ENCODE peak calls at places on chromosomes 5 and 9, in six cellular contexts. Y, Q, O, C, E and J are unnamed samples.

GRCh38 chr9:123217148-123217585 is 51.2 kb downstream of the STRBP start:
- DNase-seq in Q (no peak), E (no peak), Y (no peak), O (no peak), C (no peak), J (no peak)

GRCh38 chr9:134949681-134950403 is 32.1 kb upstream of the FCN1 start:
- DNase-seq in C (no peak), Q (no peak), E (no peak), Y (no peak), O (no peak), J (no peak)

GRCh38 chr5:169229342-169229892 is 71.5 kb downstream of the SLIT3 start:
- DNase-seq in C (no peak), Y (no peak), Q (no peak), E (no peak), O (no peak), J (no peak)

GRCh38 chr9:114804504-114804903 is 1.3 kb downstream of the TNFSF15 start:
- DNase-seq in C (no peak), O (no peak), E (peak), Y (no peak), Q (no peak), J (no peak)

GRCh38 chr5:60886158-60886557 is 42.1 kb upstream of the ELOVL7 start:
- DNase-seq in O (no peak), Y (no peak), E (peak), C (no peak), Q (no peak), J (no peak)

GRCh38 chr5:29001666-29002065 is 1963.3 kb upstream of the CDH9 start:
- DNase-seq in C (no peak), E (no peak), Q (no peak), O (no peak), Y (no peak), J (no peak)

GRCh38 chr5:72377920-72378635 is 57.9 kb downstream of the PTCD2 start:
- DNase-seq in E (no peak), O (no peak), Q (no peak), Y (no peak), C (no peak), J (no peak)

GRCh38 chr9:95977366-95977765 is 101.9 kb downstream of the ERCC6L2 start:
- DNase-seq in Q (no peak), Y (no peak), E (no peak), O (no peak), C (no peak), J (no peak)

GRCh38 chr5:159061186-159061796 is 38.4 kb downstream of the EBF1 start:
- DNase-seq in O (peak), C (peak), Q (no peak), E (no peak), Y (no peak), J (no peak)

GRCh38 chr5:21806943-21807342 is 1046.2 kb downstream of the CDH12 start:
- DNase-seq in Y (no peak), C (no peak), Q (no peak), O (no peak), E (no peak), J (no peak)

GRCh38 chr5:14204011-14204670 is 61.0 kb downstream of the TRIO start:
- DNase-seq in O (no peak), E (no peak), Q (no peak), C (no peak), Y (no peak), J (no peak)

GRCh38 chr5:66186108-66186507 is 42.0 kb downstream of the SREK1 start:
- DNase-seq in O (no peak), Y (no peak), Q (no peak), C (no peak), E (no peak), J (no peak)

GRCh38 chr9:130212543-130213297 is 40.5 kb downstream of the NCS1 start:
- DNase-seq in Y (no peak), O (no peak), Q (no peak), E (no peak), C (no peak), J (no peak)

GRCh38 chr5:56321236-56321881 is 88.2 kb upstream of the ANKRD55 start:
- DNase-seq in Y (no peak), O (no peak), C (no peak), E (no peak), Q (no peak), J (no peak)

GRCh38 chr5:5318426-5319205 is 103.9 kb upstream of the ICE1 start:
- DNase-seq in C (no peak), E (no peak), Y (no peak), Q (no peak), O (peak), J (no peak)

GRCh38 chr9:14349818-14350333 is 35.9 kb upstream of the NFIB start:
- DNase-seq in C (no peak), Y (no peak), O (no peak), E (no peak), Q (no peak), J (no peak)

GRCh38 chr9:128928624-128929023 is 7.8 kb downstream of the PHYHD1 start:
- DNase-seq in E (no peak), O (no peak), Q (no peak), C (no peak), Y (no peak), J (no peak)

GRCh38 chr9:128923493-128923883 is 2.7 kb downstream of the PHYHD1 start:
- DNase-seq in E (no peak), Y (no peak), C (no peak), Q (no peak), O (no peak), J (no peak)

GRCh38 chr9:128921881-128922763 is 1.3 kb downstream of the PHYHD1 start:
- DNase-seq in E (peak), O (no peak), Y (no peak), Q (peak), C (peak), J (no peak)

GRCh38 chr9:128929560-128929959 is 8.8 kb downstream of the PHYHD1 start:
- DNase-seq in E (no peak), O (no peak), C (no peak), Q (no peak), Y (no peak), J (no peak)

DNA sequence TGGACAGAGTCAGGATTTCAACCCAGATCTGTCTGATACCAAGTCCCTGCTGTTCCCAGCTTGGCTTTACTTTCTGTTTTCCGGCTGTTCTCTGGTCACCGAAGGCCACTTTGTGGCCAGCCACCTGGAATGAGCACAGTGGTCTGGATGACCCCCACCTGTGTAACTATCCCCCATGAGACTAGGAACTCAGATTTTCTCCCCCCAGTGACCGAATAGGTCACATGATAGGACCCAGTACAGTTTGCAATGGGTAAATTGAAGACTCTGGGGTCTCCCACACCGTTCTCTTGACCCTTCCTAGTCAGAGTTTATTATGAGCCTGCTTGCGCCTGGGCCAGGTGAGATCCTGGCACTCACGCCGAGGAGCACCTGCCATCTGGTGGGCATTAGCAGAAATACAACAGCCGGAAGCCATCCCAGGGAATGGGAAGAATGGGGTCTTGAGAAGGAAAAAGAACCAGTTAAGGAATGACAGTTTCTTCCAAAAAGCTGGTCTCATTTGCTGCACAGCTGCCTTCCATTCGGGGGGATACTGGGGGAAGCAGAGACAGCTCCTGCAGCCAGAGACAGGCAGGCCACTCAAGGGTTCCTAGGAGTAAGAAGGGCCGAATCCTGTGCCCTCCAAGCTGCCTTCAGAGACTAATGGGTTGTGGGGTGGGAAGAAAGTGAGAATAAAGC is 7.1 kb downstream of the PHYHD1 start:
- DNase-seq in Y (peak), O (peak), E (no peak), Q (peak), C (peak), J (no peak)
- TF ChIP-seq GABPA in Y (no peak), O (no peak), E (no peak), Q (no peak), C (no peak), J (no peak)

GRCh38 chr5:78791416-78792100 is 143.0 kb upstream of the LHFPL2 start:
- DNase-seq in E (no peak), Q (no peak), Y (no peak), C (no peak), O (no peak), J (no peak)
- TF ChIP-seq GABPA in E (no peak), Q (no peak), Y (no peak), C (no peak), O (no peak), J (no peak)

GRCh38 chr5:15499528-15500325 is at the start of gene FBXL7:
- DNase-seq in Y (no peak), Q (peak), O (peak), C (no peak), E (peak), J (no peak)

GRCh38 chr5:15496886-15497285 is 3.1 kb upstream of the FBXL7 start:
- DNase-seq in Y (no peak), Q (no peak), E (no peak), O (no peak), C (no peak), J (no peak)

GRCh38 chr5:15502208-15502607 is 2.2 kb downstream of the FBXL7 start:
- DNase-seq in O (no peak), C (no peak), Y (no peak), E (no peak), Q (no peak), J (no peak)

GRCh38 chr5:15501057-15501791 is 1.2 kb downstream of the FBXL7 start:
- DNase-seq in O (peak), E (no peak), Q (no peak), C (no peak), Y (no peak), J (no peak)

DNA sequence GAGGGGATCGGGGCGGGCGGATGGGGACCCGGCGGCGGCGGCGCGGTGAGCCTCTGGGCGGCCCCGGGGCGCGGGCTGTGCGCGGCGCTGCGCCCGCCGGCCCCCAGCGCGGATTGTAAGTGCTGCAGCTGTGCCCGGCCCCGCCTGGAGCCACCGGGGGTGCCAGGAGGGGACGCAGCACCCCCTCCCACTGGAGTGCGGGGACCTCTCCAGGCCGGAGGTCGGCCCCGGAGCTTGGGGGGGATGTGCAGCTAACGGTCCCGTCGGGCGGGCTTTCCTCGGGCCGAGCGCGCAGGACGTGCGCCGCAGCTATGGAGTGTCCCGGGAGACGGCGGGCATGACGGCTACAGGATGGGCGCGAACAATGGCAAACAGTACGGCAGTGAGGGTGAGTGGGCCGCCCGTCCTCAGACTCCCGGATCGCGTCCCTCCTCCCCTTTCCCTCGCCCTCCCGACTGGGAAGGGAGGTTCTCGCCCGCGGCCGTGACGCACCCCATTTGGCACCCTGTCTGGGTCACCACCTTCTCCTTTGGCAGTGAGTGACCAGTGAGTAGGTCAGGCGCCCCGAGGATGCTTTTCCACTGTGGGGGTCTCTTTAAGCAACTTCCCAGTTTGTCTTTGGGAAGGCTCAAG is 462 bp downstream of the FBXL7 start:
- DNase-seq in Q (no peak), E (no peak), Y (no peak), O (no peak), C (no peak), J (no peak)
- TF ChIP-seq GABPA in Q (no peak), E (no peak), Y (no peak), O (no peak), C (no peak), J (no peak)

DNA sequence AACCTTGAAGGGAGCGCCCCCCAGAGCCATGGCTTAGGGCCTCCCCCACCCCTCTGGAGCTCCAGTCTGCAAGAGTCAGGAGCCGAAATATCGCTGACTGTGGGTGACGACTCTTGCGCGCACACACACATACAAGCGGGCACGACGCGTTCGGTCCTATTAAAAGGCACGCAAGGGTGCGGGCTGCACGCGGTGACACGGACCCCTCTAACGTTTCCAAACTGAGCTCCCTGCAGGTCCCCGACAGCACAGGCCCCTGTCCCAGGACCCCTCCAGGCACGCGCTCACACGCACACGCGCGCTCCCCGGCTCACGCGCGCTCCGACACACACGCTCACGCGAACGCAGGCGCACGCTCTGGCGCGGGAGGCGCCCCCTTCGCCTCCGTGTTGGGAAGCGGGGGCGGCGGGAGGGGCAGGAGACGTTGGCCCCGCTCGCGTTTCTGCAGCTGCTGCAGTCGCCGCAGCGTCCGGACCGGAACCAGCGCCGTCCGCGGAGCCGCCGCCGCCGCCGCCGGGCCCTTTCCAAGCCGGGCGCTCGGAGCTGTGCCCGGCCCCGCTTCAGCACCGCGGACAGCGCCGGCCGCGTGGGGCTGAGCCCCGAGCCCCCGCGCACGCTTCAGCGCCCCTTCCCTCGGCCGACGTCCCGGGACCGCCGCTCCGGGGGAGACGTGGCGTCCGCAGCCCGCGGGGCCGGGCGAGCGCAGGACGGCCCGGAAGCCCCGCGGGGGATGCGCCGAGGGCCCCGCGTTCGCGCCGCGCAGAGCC is at the start of gene GRIN1:
- DNase-seq in Q (no peak), Y (no peak), O (peak), E (no peak), C (peak), J (no peak)
- TF ChIP-seq GABPA in Q (peak), Y (no peak), O (no peak), E (no peak), C (no peak), J (no peak)

DNA sequence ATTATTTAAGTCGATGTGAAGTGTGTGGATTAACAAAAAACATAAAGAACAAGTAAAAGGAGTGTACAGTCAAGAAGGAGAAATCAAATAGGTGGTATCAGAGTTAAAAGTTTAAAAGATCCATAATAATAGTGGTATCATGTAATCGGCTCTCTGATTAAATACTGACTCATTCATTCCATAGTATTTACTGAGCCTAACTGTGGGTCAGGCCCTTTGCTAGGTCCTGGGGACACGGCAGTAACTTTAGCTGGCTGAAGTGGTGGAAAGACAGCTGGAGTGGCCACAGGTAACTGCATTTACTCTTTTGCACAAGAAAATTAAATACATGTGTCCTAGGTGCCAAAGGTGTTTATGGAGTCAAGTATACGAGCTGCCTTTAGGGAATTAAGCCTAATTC is 124.0 kb downstream of the GNAQ start:
- DNase-seq in O (no peak), Y (no peak), Q (no peak), C (no peak), E (no peak), J (no peak)
- TF ChIP-seq GABPA in O (no peak), Y (no peak), Q (no peak), C (no peak), E (no peak), J (no peak)

GRCh38 chr9:16275795-16276624 is 594.5 kb downstream of the BNC2 start:
- DNase-seq in C (no peak), O (no peak), Y (no peak), Q (no peak), E (no peak), J (no peak)
- TF ChIP-seq GABPA in C (no peak), O (no peak), Y (no peak), Q (no peak), E (no peak), J (no peak)

GRCh38 chr9:69143291-69143690 is 30.8 kb upstream of the TJP2 start:
- DNase-seq in C (no peak), E (no peak), O (no peak), Q (no peak), Y (no peak), J (no peak)
- TF ChIP-seq GABPA in C (no peak), E (no peak), O (no peak), Q (no peak), Y (no peak), J (no peak)

GRCh38 chr5:150568663-150569062 is 60.7 kb downstream of the NDST1 start:
- DNase-seq in C (no peak), O (no peak), Q (no peak), Y (no peak), E (no peak), J (no peak)
- TF ChIP-seq GABPA in C (no peak), O (no peak), Q (no peak), Y (no peak), E (no peak), J (no peak)